ENCODE peak calls at places on chromosome 14, in nine cellular contexts. Z is activated CD4-positive, alpha-beta T cell treated with anti-CD3 and anti-CD28 coated beads, Interleukin-2, amount 10 ng/mL, durations not matched to agents 7 days and 5 days; B is EL; A is GM23248; Q is activated T-cell treated with anti-CD3 and anti-CD28 coated beads, Interleukin-2, amount 50 U/mL, for 72 hours; D is stimulated activated CD8-positive, alpha-beta memory T cell treated with anti-CD3 and anti-CD28 coated beads, Interleukin-4, amount 100 ng/mL, for 4 hours; T is GM03348; M is activated naive CD4-positive, alpha-beta T cell; R is NCI-H460. V is an unnamed sample.

GRCh38 chr14:80212025-80212402 is 710 bp upstream of the DIO2 start:
- DNase-seq in Z (no peak), B (peak; percentile 80), A (peak; percentile 76), Q (no peak), D (no peak), T (peak; percentile 39), M (no peak), R (peak; percentile 33), V (no peak)

GRCh38 chr14:38212996-38213395 is 5.3 kb downstream of the SSTR1 start:
- DNase-seq in Z (no peak), B (no peak), A (no peak), Q (no peak), D (no peak), T (no peak), M (no peak), R (no peak), V (no peak)

GRCh38 chr14:80278293-80279037 is 67.2 kb upstream of the DIO2 start:
- DNase-seq in Z (no peak), B (peak; percentile 8), A (peak; percentile 61), Q (no peak), D (no peak), T (peak; percentile 11), M (no peak), R (no peak), V (no peak)

GRCh38 chr14:77543240-77543551 is 44.6 kb upstream of the ISM2 start:
- DNase-seq in Z (no peak), B (no peak), A (no peak), Q (no peak), D (no peak), T (no peak), M (no peak), R (no peak), V (no peak)

GRCh38 chr14:72758420-72758819 is 135.5 kb downstream of the DPF3 start:
- DNase-seq in Z (no peak), B (no peak), A (no peak), Q (no peak), D (no peak), T (no peak), M (no peak), R (no peak), V (no peak)

GRCh38 chr14:69107407-69108003 is 45.4 kb downstream of the DCAF5 start:
- DNase-seq in Z (peak; percentile 52), B (peak; percentile 71), A (peak; percentile 85), Q (peak; percentile 45), D (no peak), T (peak; percentile 59), M (no peak), R (peak; percentile 73), V (peak; percentile 30)

GRCh38 chr14:74621556-74621955 is 9.5 kb upstream of the LTBP2 start:
- DNase-seq in Z (no peak), B (no peak), A (no peak), Q (no peak), D (no peak), T (no peak), M (no peak), R (no peak), V (no peak)

GRCh38 chr14:24037658-24038037 is 14.2 kb upstream of the CARMIL3 start:
- DNase-seq in Z (no peak), B (no peak), A (no peak), Q (no peak), D (no peak), T (peak; percentile 3), M (no peak), R (no peak), V (no peak)

GRCh38 chr14:98754343-98755025 is 517.5 kb downstream of the BCL11B start:
- DNase-seq in Z (no peak), B (no peak), A (no peak), Q (peak; percentile 3), D (no peak), T (no peak), M (no peak), R (no peak), V (no peak)

GRCh38 chr14:44163946-44164345 is 343.1 kb downstream of the FSCB start:
- DNase-seq in Z (no peak), B (no peak), A (no peak), Q (no peak), D (no peak), T (no peak), M (no peak), R (no peak), V (peak; percentile 33)

GRCh38 chr14:31829256-31829923 is 247.7 kb upstream of the ARHGAP5 start:
- DNase-seq in Z (no peak), B (peak; percentile 75), A (peak; percentile 66), Q (no peak), D (no peak), T (peak; percentile 11), M (no peak), R (no peak), V (peak; percentile 59)

GRCh38 chr14:66610154-66610563 is 102.2 kb downstream of the GPHN start:
- DNase-seq in Z (peak; percentile 28), B (no peak), A (peak; percentile 25), Q (no peak), D (no peak), T (no peak), M (no peak), R (no peak), V (no peak)

GRCh38 chr14:36518031-36518585 is 1.9 kb downstream of the NKX2-1 start:
- DNase-seq in Z (no peak), B (no peak), A (no peak), Q (no peak), D (no peak), T (no peak), M (no peak), R (no peak), V (no peak)

GRCh38 chr14:104639889-104640548 is 35.4 kb upstream of the TMEM179 start:
- DNase-seq in Z (peak; percentile 57), B (peak; percentile 53), A (peak; percentile 77), Q (peak; percentile 60), D (no peak), T (peak; percentile 91), M (no peak), R (peak; percentile 67), V (peak; percentile 24)

GRCh38 chr14:56061051-56061450 is 57.2 kb upstream of the PELI2 start:
- DNase-seq in Z (no peak), B (no peak), A (no peak), Q (no peak), D (no peak), T (no peak), M (no peak), R (no peak), V (no peak)

GRCh38 chr14:69784942-69785341 is 12.1 kb downstream of the SLC10A1 start:
- DNase-seq in Z (no peak), B (no peak), A (no peak), Q (no peak), D (no peak), T (no peak), M (no peak), R (no peak), V (no peak)

GRCh38 chr14:77342726-77343397 is 22.0 kb downstream of the GSTZ1 start:
- DNase-seq in Z (no peak), B (no peak), A (no peak), Q (no peak), D (no peak), T (no peak), M (no peak), R (no peak), V (peak; percentile 13)

GRCh38 chr14:44463386-44464004 is 43.6 kb downstream of the FSCB start:
- DNase-seq in Z (no peak), B (no peak), A (no peak), Q (no peak), D (no peak), T (no peak), M (no peak), R (no peak), V (peak; percentile 63)

GRCh38 chr14:93665169-93665568 is 123.1 kb downstream of the PRIMA1 start:
- DNase-seq in Z (no peak), B (no peak), A (no peak), Q (no peak), D (no peak), T (no peak), M (no peak), R (no peak), V (no peak)

GRCh38 chr14:65949711-65950516 is 536.3 kb upstream of the CCDC196 start:
- DNase-seq in Z (no peak), B (peak; percentile 8), A (peak; percentile 46), Q (peak; percentile 70), D (no peak), T (peak; percentile 11), M (no peak), R (no peak), V (peak; percentile 40)

GRCh38 chr14:71004481-71004880 is 97.2 kb downstream of the PCNX1 start:
- DNase-seq in Z (no peak), B (peak; percentile 33), A (peak; percentile 41), Q (no peak), D (no peak), T (no peak), M (no peak), R (no peak), V (no peak)

GRCh38 chr14:69087061-69087461 is 65.9 kb downstream of the DCAF5 start:
- DNase-seq in Z (no peak), B (no peak), A (peak; percentile 52), Q (no peak), D (no peak), T (peak; percentile 14), M (no peak), R (no peak), V (no peak)

V was measured in NCI-H226.